ENCODE peak calls at places on chromosomes 16 and 17, in ten cellular contexts. One of them, this sample, is unnamed.

GRCh38 chr17:59427425-59427921 is 96.0 kb downstream of the YPEL2 start:
- DNase-seq in mucosa of descending colon: no peak
- DNase-seq in breast epithelium: no peak
- DNase-seq in DND-41: no peak
- DNase-seq in ascending aorta: peak
- DNase-seq in CD8-positive, alpha-beta T cell: no peak
- DNase-seq in keratinocyte: no peak
- DNase-seq in esophagus squamous epithelium: no peak
- DNase-seq in AG10803: peak
- DNase-seq in fibroblast of lung: peak
- DNase-seq in this sample: peak

GRCh38 chr16:84084570-84085270 is 32.0 kb downstream of the MBTPS1 start:
- DNase-seq in mucosa of descending colon: peak
- DNase-seq in breast epithelium: peak
- DNase-seq in DND-41: peak
- DNase-seq in ascending aorta: no peak
- DNase-seq in CD8-positive, alpha-beta T cell: peak
- DNase-seq in keratinocyte: peak
- DNase-seq in esophagus squamous epithelium: no peak
- DNase-seq in AG10803: peak
- DNase-seq in fibroblast of lung: peak
- DNase-seq in this sample: peak

GRCh38 chr16:81431554-81432353 is 12.9 kb upstream of the CMIP start:
- DNase-seq in mucosa of descending colon: no peak
- DNase-seq in breast epithelium: no peak
- DNase-seq in DND-41: no peak
- DNase-seq in ascending aorta: peak
- DNase-seq in CD8-positive, alpha-beta T cell: no peak
- DNase-seq in keratinocyte: no peak
- DNase-seq in esophagus squamous epithelium: no peak
- DNase-seq in AG10803: peak
- DNase-seq in fibroblast of lung: peak
- DNase-seq in this sample: peak

GRCh38 chr17:63542942-63543821 is 7.1 kb upstream of the DCAF7 start:
- DNase-seq in mucosa of descending colon: peak
- DNase-seq in breast epithelium: no peak
- DNase-seq in DND-41: no peak
- DNase-seq in ascending aorta: peak
- DNase-seq in CD8-positive, alpha-beta T cell: no peak
- DNase-seq in keratinocyte: no peak
- DNase-seq in esophagus squamous epithelium: no peak
- DNase-seq in AG10803: no peak
- DNase-seq in fibroblast of lung: no peak
- DNase-seq in this sample: no peak

GRCh38 chr17:81549031-81549557 is 3.1 kb downstream of the FAAP100 start:
- DNase-seq in mucosa of descending colon: no peak
- DNase-seq in breast epithelium: no peak
- DNase-seq in DND-41: no peak
- DNase-seq in ascending aorta: no peak
- DNase-seq in CD8-positive, alpha-beta T cell: no peak
- DNase-seq in keratinocyte: no peak
- DNase-seq in esophagus squamous epithelium: no peak
- DNase-seq in AG10803: no peak
- DNase-seq in fibroblast of lung: no peak
- DNase-seq in this sample: no peak

GRCh38 chr17:61947367-61948078 is 19.7 kb upstream of the INTS2 start:
- DNase-seq in mucosa of descending colon: no peak
- DNase-seq in breast epithelium: no peak
- DNase-seq in DND-41: no peak
- DNase-seq in ascending aorta: no peak
- DNase-seq in CD8-positive, alpha-beta T cell: no peak
- DNase-seq in keratinocyte: no peak
- DNase-seq in esophagus squamous epithelium: no peak
- DNase-seq in AG10803: no peak
- DNase-seq in fibroblast of lung: no peak
- DNase-seq in this sample: no peak

GRCh38 chr16:10128397-10129258 is 53.6 kb downstream of the GRIN2A start:
- DNase-seq in mucosa of descending colon: no peak
- DNase-seq in breast epithelium: no peak
- DNase-seq in DND-41: no peak
- DNase-seq in ascending aorta: peak
- DNase-seq in CD8-positive, alpha-beta T cell: no peak
- DNase-seq in keratinocyte: no peak
- DNase-seq in esophagus squamous epithelium: no peak
- DNase-seq in AG10803: peak
- DNase-seq in fibroblast of lung: no peak
- DNase-seq in this sample: no peak

GRCh38 chr17:35001549-35001948 is 21.2 kb downstream of the LIG3 start:
- DNase-seq in mucosa of descending colon: no peak
- DNase-seq in breast epithelium: no peak
- DNase-seq in DND-41: no peak
- DNase-seq in ascending aorta: no peak
- DNase-seq in CD8-positive, alpha-beta T cell: no peak
- DNase-seq in keratinocyte: no peak
- DNase-seq in esophagus squamous epithelium: no peak
- DNase-seq in AG10803: no peak
- DNase-seq in fibroblast of lung: no peak
- DNase-seq in this sample: no peak

GRCh38 chr16:73012341-73012740 is 35.6 kb downstream of the ZFHX3 start:
- DNase-seq in mucosa of descending colon: no peak
- DNase-seq in breast epithelium: no peak
- DNase-seq in DND-41: no peak
- DNase-seq in ascending aorta: peak
- DNase-seq in CD8-positive, alpha-beta T cell: no peak
- DNase-seq in keratinocyte: no peak
- DNase-seq in esophagus squamous epithelium: no peak
- DNase-seq in AG10803: no peak
- DNase-seq in fibroblast of lung: no peak
- DNase-seq in this sample: no peak

GRCh38 chr17:68399638-68400403 is 57.5 kb downstream of the WIPI1 start:
- DNase-seq in mucosa of descending colon: no peak
- DNase-seq in breast epithelium: no peak
- DNase-seq in DND-41: peak
- DNase-seq in ascending aorta: no peak
- DNase-seq in CD8-positive, alpha-beta T cell: no peak
- DNase-seq in keratinocyte: no peak
- DNase-seq in esophagus squamous epithelium: no peak
- DNase-seq in AG10803: peak
- DNase-seq in fibroblast of lung: peak
- DNase-seq in this sample: peak

GRCh38 chr17:2057714-2058520 is 3.0 kb downstream of the HIC1 start:
- DNase-seq in mucosa of descending colon: no peak
- DNase-seq in breast epithelium: no peak
- DNase-seq in DND-41: no peak
- DNase-seq in ascending aorta: no peak
- DNase-seq in CD8-positive, alpha-beta T cell: no peak
- DNase-seq in keratinocyte: no peak
- DNase-seq in esophagus squamous epithelium: no peak
- DNase-seq in AG10803: no peak
- DNase-seq in fibroblast of lung: peak
- DNase-seq in this sample: peak

GRCh38 chr17:76576189-76576588 is 9.5 kb downstream of the ST6GALNAC2 start:
- DNase-seq in mucosa of descending colon: no peak
- DNase-seq in breast epithelium: no peak
- DNase-seq in DND-41: no peak
- DNase-seq in ascending aorta: no peak
- DNase-seq in CD8-positive, alpha-beta T cell: no peak
- DNase-seq in keratinocyte: no peak
- DNase-seq in esophagus squamous epithelium: no peak
- DNase-seq in AG10803: no peak
- DNase-seq in fibroblast of lung: no peak
- DNase-seq in this sample: no peak
- H3K4me3 ChIP-seq in mucosa of descending colon: no peak
- H3K4me3 ChIP-seq in breast epithelium: no peak
- H3K4me3 ChIP-seq in DND-41: no peak
- H3K4me3 ChIP-seq in ascending aorta: no peak
- H3K4me3 ChIP-seq in CD8-positive, alpha-beta T cell: no peak
- H3K4me3 ChIP-seq in keratinocyte: no peak
- H3K4me3 ChIP-seq in esophagus squamous epithelium: no peak
- H3K4me3 ChIP-seq in AG10803: no peak
- H3K4me3 ChIP-seq in fibroblast of lung: no peak
- H3K4me3 ChIP-seq in this sample: no peak

GRCh38 chr16:8571061-8571596 is 19.2 kb downstream of the TMEM114 start:
- DNase-seq in mucosa of descending colon: no peak
- DNase-seq in breast epithelium: no peak
- DNase-seq in DND-41: no peak
- DNase-seq in ascending aorta: no peak
- DNase-seq in CD8-positive, alpha-beta T cell: no peak
- DNase-seq in keratinocyte: no peak
- DNase-seq in esophagus squamous epithelium: no peak
- DNase-seq in AG10803: peak
- DNase-seq in fibroblast of lung: peak
- DNase-seq in this sample: peak

GRCh38 chr16:8576141-8577004 is 13.9 kb downstream of the TMEM114 start:
- DNase-seq in mucosa of descending colon: no peak
- DNase-seq in breast epithelium: no peak
- DNase-seq in DND-41: no peak
- DNase-seq in ascending aorta: no peak
- DNase-seq in CD8-positive, alpha-beta T cell: no peak
- DNase-seq in keratinocyte: no peak
- DNase-seq in esophagus squamous epithelium: no peak
- DNase-seq in AG10803: no peak
- DNase-seq in fibroblast of lung: no peak
- DNase-seq in this sample: no peak

GRCh38 chr16:8572063-8572918 is 18.0 kb downstream of the TMEM114 start:
- DNase-seq in mucosa of descending colon: no peak
- DNase-seq in breast epithelium: no peak
- DNase-seq in DND-41: no peak
- DNase-seq in ascending aorta: no peak
- DNase-seq in CD8-positive, alpha-beta T cell: no peak
- DNase-seq in keratinocyte: no peak
- DNase-seq in esophagus squamous epithelium: no peak
- DNase-seq in AG10803: no peak
- DNase-seq in fibroblast of lung: no peak
- DNase-seq in this sample: no peak

GRCh38 chr16:8575399-8575798 is 14.9 kb downstream of the TMEM114 start:
- DNase-seq in mucosa of descending colon: no peak
- DNase-seq in breast epithelium: no peak
- DNase-seq in DND-41: no peak
- DNase-seq in ascending aorta: no peak
- DNase-seq in CD8-positive, alpha-beta T cell: no peak
- DNase-seq in keratinocyte: no peak
- DNase-seq in esophagus squamous epithelium: no peak
- DNase-seq in AG10803: no peak
- DNase-seq in fibroblast of lung: no peak
- DNase-seq in this sample: no peak

DNA sequence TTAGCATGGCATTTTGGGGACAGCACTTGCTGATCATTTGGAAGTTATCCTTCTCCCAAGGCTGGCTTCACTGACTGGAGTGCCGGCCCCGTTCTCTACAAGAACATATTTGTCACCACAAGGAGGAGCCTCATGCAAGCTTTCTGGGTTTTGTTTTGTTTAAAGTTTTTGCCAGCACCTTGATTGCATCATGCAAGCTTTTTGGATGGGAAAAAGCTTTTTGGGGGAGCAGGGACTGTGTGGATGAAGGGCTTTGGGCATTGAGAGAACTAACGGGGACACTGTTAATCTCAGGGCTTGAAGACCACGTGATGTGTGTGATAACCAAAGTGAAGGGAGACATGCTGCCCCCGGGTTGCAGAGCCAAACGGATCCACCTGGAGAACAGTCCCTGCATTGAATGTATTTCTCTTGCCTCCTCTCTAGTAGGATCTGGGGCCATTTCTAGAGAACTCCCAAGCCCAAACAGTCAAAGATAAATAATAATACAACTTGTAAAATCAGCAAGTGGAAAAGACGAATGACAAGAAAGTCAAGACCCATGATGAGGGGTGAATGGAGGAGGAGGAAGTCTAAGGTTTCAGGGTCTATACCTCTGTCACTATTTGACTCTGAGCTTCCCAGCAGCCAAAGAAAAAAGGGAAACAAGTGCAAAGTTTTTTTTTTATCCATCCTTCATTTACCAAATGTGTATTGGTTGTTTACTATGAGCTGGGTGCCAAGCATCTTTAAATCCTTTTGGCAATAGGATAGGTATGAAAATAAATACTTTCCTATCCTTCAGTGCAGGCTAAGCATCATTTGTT is 17.2 kb downstream of the TMEM114 start:
- DNase-seq in mucosa of descending colon: no peak
- DNase-seq in breast epithelium: no peak
- DNase-seq in DND-41: peak
- DNase-seq in ascending aorta: no peak
- DNase-seq in CD8-positive, alpha-beta T cell: no peak
- DNase-seq in keratinocyte: peak
- DNase-seq in esophagus squamous epithelium: no peak
- DNase-seq in AG10803: peak
- DNase-seq in fibroblast of lung: peak
- DNase-seq in this sample: peak
- TF ChIP-seq CTCF in mucosa of descending colon: peak
- TF ChIP-seq CTCF in breast epithelium: peak
- TF ChIP-seq CTCF in DND-41: peak
- TF ChIP-seq CTCF in ascending aorta: no peak
- TF ChIP-seq CTCF in CD8-positive, alpha-beta T cell: no peak
- TF ChIP-seq CTCF in keratinocyte: peak
- TF ChIP-seq CTCF in esophagus squamous epithelium: no peak
- TF ChIP-seq CTCF in AG10803: peak
- TF ChIP-seq CTCF in fibroblast of lung: peak
- TF ChIP-seq CTCF in this sample: peak

GRCh38 chr17:55845385-55845784 is 94.5 kb downstream of the PCTP start:
- DNase-seq in mucosa of descending colon: peak
- DNase-seq in breast epithelium: no peak
- DNase-seq in DND-41: no peak
- DNase-seq in ascending aorta: peak
- DNase-seq in CD8-positive, alpha-beta T cell: no peak
- DNase-seq in keratinocyte: no peak
- DNase-seq in esophagus squamous epithelium: no peak
- DNase-seq in AG10803: peak
- DNase-seq in fibroblast of lung: peak
- DNase-seq in this sample: peak
- H3K4me3 ChIP-seq in mucosa of descending colon: no peak
- H3K4me3 ChIP-seq in breast epithelium: no peak
- H3K4me3 ChIP-seq in DND-41: no peak
- H3K4me3 ChIP-seq in ascending aorta: peak
- H3K4me3 ChIP-seq in CD8-positive, alpha-beta T cell: no peak
- H3K4me3 ChIP-seq in keratinocyte: no peak
- H3K4me3 ChIP-seq in esophagus squamous epithelium: peak
- H3K4me3 ChIP-seq in AG10803: peak
- H3K4me3 ChIP-seq in fibroblast of lung: peak
- H3K4me3 ChIP-seq in this sample: peak

DNA sequence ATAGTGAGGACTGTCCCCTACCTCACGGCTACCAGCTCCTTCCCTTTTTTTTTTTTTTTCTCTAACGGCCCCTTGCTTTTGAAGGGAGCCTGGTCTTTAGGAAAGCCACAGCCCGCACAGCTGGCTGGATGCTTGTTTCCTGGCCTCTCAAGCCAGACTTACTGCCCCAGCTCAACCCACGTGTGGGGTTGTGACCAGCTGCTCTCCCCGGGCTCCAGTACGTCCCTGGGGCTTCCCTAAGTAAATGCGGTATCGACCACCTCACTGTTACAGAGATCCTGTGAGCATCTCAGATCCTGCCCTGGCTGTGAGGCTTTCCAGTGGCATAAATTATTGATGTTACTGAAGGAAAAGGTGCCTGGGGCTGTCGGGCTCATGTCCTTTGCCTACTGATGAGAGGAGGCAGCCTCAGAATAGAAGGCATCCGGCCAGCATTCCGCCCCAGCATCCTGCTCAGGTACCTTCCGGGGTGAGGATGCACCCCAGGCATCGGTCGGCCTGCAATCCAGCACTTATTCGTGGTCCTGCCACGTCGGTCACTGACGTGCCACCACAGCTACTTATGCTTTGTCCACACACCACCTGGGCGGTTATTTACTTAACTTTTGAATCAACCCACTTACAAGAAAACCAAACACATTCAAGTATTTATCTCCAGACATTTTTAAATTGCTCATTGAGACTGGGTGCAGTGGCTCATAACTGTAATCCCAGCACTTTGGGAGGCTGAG is 9.7 kb downstream of the GPRC5B start:
- DNase-seq in mucosa of descending colon: no peak
- DNase-seq in breast epithelium: no peak
- DNase-seq in DND-41: no peak
- DNase-seq in ascending aorta: no peak
- DNase-seq in CD8-positive, alpha-beta T cell: no peak
- DNase-seq in keratinocyte: no peak
- DNase-seq in esophagus squamous epithelium: no peak
- DNase-seq in AG10803: no peak
- DNase-seq in fibroblast of lung: no peak
- DNase-seq in this sample: no peak
- TF ChIP-seq CTCF in mucosa of descending colon: no peak
- TF ChIP-seq CTCF in breast epithelium: no peak
- TF ChIP-seq CTCF in DND-41: no peak
- TF ChIP-seq CTCF in ascending aorta: no peak
- TF ChIP-seq CTCF in CD8-positive, alpha-beta T cell: no peak
- TF ChIP-seq CTCF in keratinocyte: no peak
- TF ChIP-seq CTCF in esophagus squamous epithelium: no peak
- TF ChIP-seq CTCF in AG10803: no peak
- TF ChIP-seq CTCF in fibroblast of lung: no peak
- TF ChIP-seq CTCF in this sample: no peak